ENCODE peak calls at places on chromosomes 2 and 18, in eight cellular contexts. Y, J, L, K, A, D, H and W are unnamed samples.

GRCh38 chr2:17749753-17750438 is 3.7 kb downstream of the SMC6 start:
- DNase-seq in J (no peak), Y (no peak), H (no peak), L (no peak), A (peak), K (no peak), D (no peak), W (no peak)

GRCh38 chr2:119195887-119196286 is 27.7 kb upstream of the STEAP3 start:
- DNase-seq in L (no peak), A (no peak), Y (no peak), J (no peak), K (no peak), H (no peak), D (no peak), W (no peak)

GRCh38 chr2:60759654-60760053 is 3.6 kb downstream of the PAPOLG start:
- DNase-seq in K (no peak), D (no peak), Y (no peak), H (no peak), J (no peak), A (no peak), L (no peak), W (peak)

GRCh38 chr2:147345246-147345645 is 499.6 kb upstream of the ACVR2A start:
- DNase-seq in A (no peak), K (peak), J (no peak), H (no peak), L (no peak), Y (no peak), D (no peak), W (no peak)

GRCh38 chr2:134087371-134087921 is 166.4 kb upstream of the MGAT5 start:
- DNase-seq in D (no peak), H (no peak), A (peak), Y (no peak), K (no peak), J (no peak), L (no peak), W (no peak)

GRCh38 chr2:135162377-135162776 is 110.3 kb downstream of the RAB3GAP1 start:
- DNase-seq in H (no peak), D (no peak), Y (no peak), J (no peak), L (no peak), A (no peak), K (no peak), W (no peak)

GRCh38 chr2:64645014-64645418 is 8.7 kb downstream of the SERTAD2 start:
- DNase-seq in H (peak), L (no peak), A (no peak), K (peak), Y (no peak), D (no peak), J (no peak), W (no peak)

GRCh38 chr2:192277494-192278109 is 82.9 kb upstream of the TMEFF2 start:
- DNase-seq in D (no peak), J (no peak), A (no peak), L (no peak), K (no peak), H (no peak), Y (no peak), W (no peak)

GRCh38 chr2:62180960-62181359 is 15.0 kb upstream of the B3GNT2 start:
- DNase-seq in Y (no peak), K (no peak), D (no peak), L (no peak), H (no peak), J (no peak), A (no peak), W (no peak)

GRCh38 chr18:76493213-76494107 is 1.6 kb downstream of the ZNF516 start:
- DNase-seq in L (no peak), A (peak), Y (no peak), K (peak), H (no peak), D (peak), J (no peak), W (no peak)

GRCh38 chr2:193467276-193467987 is 1272.7 kb upstream of the TMEFF2 start:
- DNase-seq in J (no peak), H (no peak), L (no peak), D (no peak), K (no peak), Y (no peak), A (no peak), W (no peak)

GRCh38 chr2:40105593-40105992 is 326.5 kb upstream of the THUMPD2 start:
- DNase-seq in D (no peak), K (peak), L (peak), H (no peak), A (no peak), Y (no peak), J (no peak), W (no peak)

GRCh38 chr18:10946058-10946457 is 203.3 kb downstream of the PIEZO2 start:
- DNase-seq in K (no peak), H (no peak), J (no peak), Y (no peak), A (no peak), D (no peak), L (no peak), W (no peak)

GRCh38 chr2:86020984-86021383 is 84.7 kb downstream of the POLR1A start:
- DNase-seq in H (no peak), D (no peak), Y (peak), L (no peak), J (peak), A (no peak), K (peak), W (peak)

GRCh38 chr18:77339093-77339492 is 89.4 kb downstream of the GALR1 start:
- DNase-seq in J (no peak), K (no peak), Y (no peak), H (no peak), D (no peak), L (no peak), A (no peak), W (no peak)

GRCh38 chr2:226781471-226781870 is 18.1 kb downstream of the IRS1 start:
- DNase-seq in L (no peak), H (no peak), K (no peak), Y (no peak), A (no peak), J (no peak), D (no peak), W (no peak)

GRCh38 chr2:160836755-160837154 is 323.5 kb upstream of the TANK start:
- DNase-seq in H (peak), J (no peak), K (peak), Y (no peak), D (no peak), A (no peak), L (peak), W (no peak)

GRCh38 chr2:128369626-128370467 is 51.2 kb upstream of the HS6ST1 start:
- DNase-seq in J (no peak), Y (no peak), L (no peak), K (no peak), A (no peak), D (no peak), H (no peak), W (no peak)

GRCh38 chr18:50060822-50061221 is 134.1 kb downstream of the MYO5B start:
- DNase-seq in H (no peak), Y (no peak), J (no peak), A (no peak), D (no peak), L (no peak), K (no peak), W (no peak)

GRCh38 chr2:57376985-57377384 is 669.6 kb upstream of the VRK2 start:
- DNase-seq in K (no peak), L (no peak), J (no peak), H (peak), Y (no peak), A (no peak), D (no peak), W (peak)

GRCh38 chr2:188324067-188324466 is 32.4 kb downstream of the GULP1 start:
- DNase-seq in A (no peak), K (no peak), H (no peak), Y (no peak), J (no peak), D (no peak), L (no peak), W (no peak)

GRCh38 chr2:47541848-47542450 is 139.0 kb downstream of the MSH2 start:
- DNase-seq in D (no peak), K (no peak), Y (no peak), L (no peak), H (no peak), A (no peak), J (no peak), W (no peak)

GRCh38 chr2:64720543-64721325 is 67.0 kb upstream of the SERTAD2 start:
- DNase-seq in J (no peak), Y (no peak), A (no peak), K (no peak), L (no peak), D (no peak), H (no peak), W (no peak)

GRCh38 chr2:8242734-8243133 is 439.1 kb upstream of the ID2 start:
- DNase-seq in H (no peak), J (no peak), K (peak), Y (no peak), L (peak), D (no peak), A (no peak), W (no peak)